ENCODE peak calls at places on chromosome 22, in nine cellular contexts. B is ureter; Z is aorta; R is HFFc6; C is Jurkat, Clone E6-1; X is heart right ventricle; F is midbrain; D is activated naive CD4-positive, alpha-beta T cell treated with anti-CD3 and anti-CD28 coated beads, Interleukin-2, amount 50 U/mL, for 16 hours; E is dorsolateral prefrontal cortex. W is an unnamed sample.

GRCh38 chr22:21450858-21451331 is 16.3 kb upstream of the TMEM191C start:
- DNase-seq in B (no peak), X (peak), F (no peak), C (no peak), R (no peak), Z (peak), D (no peak), E (no peak), W (no peak)

GRCh38 chr22:50220603-50221409 is 20.0 kb downstream of the SELENOO start:
- DNase-seq in R (no peak), C (no peak), Z (no peak), X (no peak), B (no peak), D (no peak), E (no peak), F (no peak), W (no peak)

GRCh38 chr22:30573594-30574094 is 821 bp downstream of the GAL3ST1 start:
- DNase-seq in E (no peak), B (no peak), C (no peak), Z (no peak), R (no peak), X (no peak), D (no peak), F (peak), W (no peak)

GRCh38 chr22:36922097-36922608 is 8.7 kb downstream of the CSF2RB start:
- DNase-seq in Z (no peak), R (no peak), B (peak), E (no peak), C (no peak), F (no peak), D (no peak), X (no peak), W (no peak)

GRCh38 chr22:39243443-39244072 is 1.2 kb downstream of the PDGFB start:
- DNase-seq in Z (no peak), X (no peak), R (no peak), E (no peak), D (no peak), C (no peak), F (no peak), B (no peak), W (no peak)

GRCh38 chr22:42695294-42695693 is 25.4 kb downstream of the A4GALT start:
- DNase-seq in F (peak), D (no peak), B (no peak), R (no peak), C (no peak), E (no peak), Z (peak), X (peak), W (no peak)

GRCh38 chr22:49312601-49313000 is 515.1 kb downstream of the BRD1 start:
- DNase-seq in R (no peak), C (no peak), B (peak), F (no peak), E (no peak), X (no peak), Z (no peak), D (no peak), W (no peak)

GRCh38 chr22:38777087-38777671 is 16.8 kb downstream of the DNAL4 start:
- DNase-seq in F (no peak), E (peak), C (no peak), D (no peak), R (no peak), X (no peak), Z (no peak), B (no peak), W (no peak)

GRCh38 chr22:36963302-36963701 is 49.9 kb downstream of the CSF2RB start:
- DNase-seq in B (no peak), D (no peak), C (no peak), R (no peak), X (no peak), Z (no peak), F (no peak), E (no peak), W (no peak)

GRCh38 chr22:27749597-27750225 is 51.8 kb downstream of the MN1 start:
- DNase-seq in C (no peak), E (no peak), X (no peak), Z (peak), F (no peak), B (no peak), D (no peak), R (no peak), W (no peak)

GRCh38 chr22:41288245-41288946 is 2.4 kb upstream of the RANGAP1 start:
- DNase-seq in F (no peak), E (no peak), B (no peak), Z (no peak), C (no peak), X (peak), R (peak), D (no peak), W (no peak)

GRCh38 chr22:24953294-24954113 is 988 bp downstream of the KIAA1671 start:
- DNase-seq in Z (no peak), C (no peak), F (peak), R (no peak), B (no peak), D (no peak), X (peak), E (peak), W (no peak)

GRCh38 chr22:27802389-27803079 is 978 bp upstream of the MN1 start:
- DNase-seq in R (no peak), B (no peak), F (no peak), X (no peak), C (no peak), Z (no peak), E (no peak), D (no peak), W (no peak)

GRCh38 chr22:42947211-42947990 is 67.5 kb downstream of the PACSIN2 start:
- DNase-seq in B (no peak), Z (peak), E (no peak), D (no peak), X (peak), R (no peak), F (no peak), C (no peak), W (no peak)

GRCh38 chr22:37517826-37518450 is 1.3 kb downstream of the CARD10 start:
- DNase-seq in R (no peak), E (no peak), D (no peak), X (no peak), Z (no peak), B (no peak), F (no peak), C (no peak), W (no peak)

GRCh38 chr22:38733329-38734202 is 22.2 kb downstream of the SUN2 start:
- DNase-seq in D (peak), Z (peak), C (no peak), R (no peak), B (no peak), X (peak), F (peak), E (peak), W (no peak)

GRCh38 chr22:32964411-32965057 is 93.6 kb downstream of the SYN3 start:
- DNase-seq in F (no peak), E (no peak), D (no peak), R (no peak), C (no peak), B (no peak), Z (no peak), X (no peak), W (no peak)

GRCh38 chr22:33440756-33441155 is 382.6 kb upstream of the SYN3 start:
- DNase-seq in B (no peak), R (no peak), E (no peak), F (no peak), Z (no peak), D (no peak), X (no peak), C (no peak), W (no peak)

GRCh38 chr22:24190566-24191208 is 9.4 kb downstream of the SUSD2 start:
- DNase-seq in Z (no peak), X (no peak), B (no peak), D (no peak), E (no peak), F (no peak), C (no peak), R (no peak), W (no peak)

GRCh38 chr22:41539146-41540005 is 4.9 kb downstream of the POLR3H start:
- DNase-seq in X (no peak), E (no peak), B (no peak), D (no peak), Z (no peak), R (no peak), F (no peak), C (no peak), W (no peak)

GRCh38 chr22:38347944-38348750 is 30.9 kb upstream of the CSNK1E start:
- DNase-seq in D (no peak), E (peak), F (no peak), R (peak), X (no peak), C (no peak), Z (no peak), B (peak), W (no peak)

GRCh38 chr22:20002661-20003060 is 14.0 kb downstream of the ARVCF start:
- DNase-seq in Z (peak), X (no peak), F (no peak), C (no peak), B (no peak), D (no peak), R (no peak), E (no peak), W (no peak)

GRCh38 chr22:48035897-48036296 is 1273.4 kb downstream of the TBC1D22A start:
- DNase-seq in R (no peak), Z (no peak), B (no peak), F (no peak), D (no peak), X (no peak), E (no peak), C (no peak), W (no peak)

GRCh38 chr22:48908547-48908946 is 919.1 kb downstream of the BRD1 start:
- DNase-seq in B (peak), D (no peak), C (no peak), X (no peak), Z (no peak), E (no peak), R (no peak), F (no peak), W (no peak)

GRCh38 chr22:48145738-48146137 is 1383.3 kb downstream of the TBC1D22A start:
- DNase-seq in B (no peak), R (no peak), Z (no peak), C (no peak), F (no peak), D (no peak), E (no peak), X (no peak), W (no peak)

GRCh38 chr22:38180841-38181452 is 683 bp downstream of the PLA2G6 start:
- DNase-seq in D (no peak), R (no peak), Z (peak), B (peak), E (peak), C (no peak), F (peak), X (peak), W (peak)

GRCh38 chr22:41576877-41577276 is 12.8 kb downstream of the PMM1 start:
- DNase-seq in Z (peak), B (no peak), X (no peak), R (peak), F (no peak), D (peak), E (no peak), C (peak), W (no peak)

GRCh38 chr22:46557736-46558480 is 20.5 kb upstream of the CELSR1 start:
- DNase-seq in F (no peak), R (no peak), X (no peak), C (no peak), D (no peak), B (no peak), Z (peak), E (no peak), W (no peak)

GRCh38 chr22:43289976-43290663 is 53.1 kb downstream of the SCUBE1 start:
- DNase-seq in E (no peak), B (no peak), R (peak), X (no peak), C (no peak), Z (peak), F (no peak), D (no peak), W (no peak)

GRCh38 chr22:44045171-44045570 is 21.1 kb downstream of the PARVB start:
- DNase-seq in R (peak), Z (no peak), B (no peak), D (no peak), X (no peak), E (no peak), F (no peak), C (no peak), W (no peak)

GRCh38 chr22:44723801-44724200 is 21.8 kb downstream of the PRR5 start:
- DNase-seq in B (no peak), E (no peak), X (no peak), D (no peak), F (no peak), Z (no peak), R (peak), C (peak), W (no peak)

W was measured in effector memory CD4-positive, alpha-beta T cell.